ENCODE peak calls at places on chromosomes 13 and 19, in seven cellular contexts. Y, S, X, U, T, V and M are unnamed samples.

GRCh38 chr13:87356314-87356713 is 314.9 kb upstream of the SLITRK5 start:
- DNase-seq in Y (no peak), S (no peak), X (no peak), U (no peak), T (no peak), V (no peak), M (no peak)

GRCh38 chr19:4686700-4687099 is 16.6 kb upstream of the MYDGF start:
- DNase-seq in Y (no peak), S (no peak), X (no peak), U (no peak), T (no peak), V (no peak), M (no peak)

GRCh38 chr13:80054806-80055205 is 286.1 kb downstream of the SPRY2 start:
- DNase-seq in Y (no peak), S (no peak), X (no peak), U (no peak), T (no peak), V (no peak), M (no peak)

GRCh38 chr13:106049171-106049570 is 486.3 kb downstream of the EFNB2 start:
- DNase-seq in Y (no peak), S (no peak), X (no peak), U (no peak), T (no peak), V (no peak), M (no peak)

GRCh38 chr13:41960700-41961697 is at the start of gene VWA8:
- DNase-seq in Y (peak; percentile 61), S (peak; percentile 75), X (peak; percentile 87), U (peak; percentile 82), T (peak; percentile 60), V (no peak), M (peak; percentile 82)

GRCh38 chr19:53868091-53868891 is 608 bp downstream of the MYADM start:
- DNase-seq in Y (no peak), S (peak; percentile 76), X (peak; percentile 69), U (no peak), T (peak; percentile 40), V (no peak), M (peak; percentile 66)

GRCh38 chr19:58181902-58182576 is 822 bp upstream of the ZNF274 start:
- DNase-seq in Y (no peak), S (peak; percentile 72), X (peak; percentile 42), U (no peak), T (peak; percentile 30), V (no peak), M (peak; percentile 27)

GRCh38 chr19:49421039-49421877 is 2.0 kb downstream of the PTH2 start:
- DNase-seq in Y (peak; percentile 79), S (no peak), X (peak; percentile 42), U (peak; percentile 61), T (peak; percentile 50), V (no peak), M (peak; percentile 63)

GRCh38 chr19:46691104-46691503 is 25.8 kb downstream of the PRKD2 start:
- DNase-seq in Y (no peak), S (no peak), X (no peak), U (no peak), T (no peak), V (no peak), M (no peak)

GRCh38 chr13:98318263-98318878 is 141.3 kb upstream of the RNF113B start:
- DNase-seq in Y (no peak), S (no peak), X (no peak), U (no peak), T (no peak), V (no peak), M (no peak)

GRCh38 chr13:46864941-46865340 is 31.9 kb downstream of the HTR2A start:
- DNase-seq in Y (no peak), S (no peak), X (no peak), U (no peak), T (peak; percentile 2), V (no peak), M (no peak)

GRCh38 chr13:38582133-38582532 is 104.7 kb upstream of the FREM2 start:
- DNase-seq in Y (no peak), S (no peak), X (no peak), U (no peak), T (peak; percentile 24), V (no peak), M (no peak)

GRCh38 chr13:79679334-79679733 is 198.4 kb downstream of the NDFIP2 start:
- DNase-seq in Y (peak; percentile 21), S (peak; percentile 57), X (peak; percentile 79), U (no peak), T (peak; percentile 83), V (no peak), M (no peak)

GRCh38 chr13:40589285-40590109 is 76.9 kb downstream of the FOXO1 start:
- DNase-seq in Y (no peak), S (no peak), X (peak; percentile 48), U (peak; percentile 25), T (peak; percentile 94), V (peak; percentile 88), M (peak; percentile 70)

GRCh38 chr13:104809483-104809882 is 1726.0 kb downstream of the EFNB2 start:
- DNase-seq in Y (no peak), S (no peak), X (no peak), U (no peak), T (no peak), V (no peak), M (no peak)

GRCh38 chr13:44093607-44094583 is 214.2 kb downstream of the LACC1 start:
- DNase-seq in Y (no peak), S (no peak), X (no peak), U (no peak), T (peak; percentile 5), V (no peak), M (no peak)

GRCh38 chr13:108120332-108120731 is 95.0 kb downstream of the LIG4 start:
- DNase-seq in Y (no peak), S (no peak), X (no peak), U (no peak), T (no peak), V (no peak), M (no peak)

GRCh38 chr13:80830431-80830830 is 489.5 kb upstream of the SPRY2 start:
- DNase-seq in Y (no peak), S (no peak), X (no peak), U (no peak), T (no peak), V (no peak), M (no peak)

GRCh38 chr13:74306496-74306895 is 172.3 kb upstream of the KLF12 start:
- DNase-seq in Y (no peak), S (no peak), X (no peak), U (no peak), T (peak; percentile 17), V (no peak), M (no peak)

GRCh38 chr13:100545684-100546061 is 42.9 kb downstream of the GGACT start:
- DNase-seq in Y (no peak), S (no peak), X (no peak), U (no peak), T (no peak), V (no peak), M (peak; percentile 14)

GRCh38 chr13:100546713-100547405 is 41.7 kb downstream of the GGACT start:
- DNase-seq in Y (no peak), S (no peak), X (no peak), U (no peak), T (no peak), V (no peak), M (no peak)

GRCh38 chr13:100543872-100544602 is 44.6 kb downstream of the GGACT start:
- DNase-seq in Y (no peak), S (no peak), X (no peak), U (no peak), T (peak; percentile 93), V (no peak), M (peak; percentile 86)

GRCh38 chr13:100542546-100543156 is 45.9 kb downstream of the GGACT start:
- DNase-seq in Y (no peak), S (no peak), X (no peak), U (no peak), T (peak; percentile 52), V (peak; percentile 43), M (peak; percentile 16)

DNA sequence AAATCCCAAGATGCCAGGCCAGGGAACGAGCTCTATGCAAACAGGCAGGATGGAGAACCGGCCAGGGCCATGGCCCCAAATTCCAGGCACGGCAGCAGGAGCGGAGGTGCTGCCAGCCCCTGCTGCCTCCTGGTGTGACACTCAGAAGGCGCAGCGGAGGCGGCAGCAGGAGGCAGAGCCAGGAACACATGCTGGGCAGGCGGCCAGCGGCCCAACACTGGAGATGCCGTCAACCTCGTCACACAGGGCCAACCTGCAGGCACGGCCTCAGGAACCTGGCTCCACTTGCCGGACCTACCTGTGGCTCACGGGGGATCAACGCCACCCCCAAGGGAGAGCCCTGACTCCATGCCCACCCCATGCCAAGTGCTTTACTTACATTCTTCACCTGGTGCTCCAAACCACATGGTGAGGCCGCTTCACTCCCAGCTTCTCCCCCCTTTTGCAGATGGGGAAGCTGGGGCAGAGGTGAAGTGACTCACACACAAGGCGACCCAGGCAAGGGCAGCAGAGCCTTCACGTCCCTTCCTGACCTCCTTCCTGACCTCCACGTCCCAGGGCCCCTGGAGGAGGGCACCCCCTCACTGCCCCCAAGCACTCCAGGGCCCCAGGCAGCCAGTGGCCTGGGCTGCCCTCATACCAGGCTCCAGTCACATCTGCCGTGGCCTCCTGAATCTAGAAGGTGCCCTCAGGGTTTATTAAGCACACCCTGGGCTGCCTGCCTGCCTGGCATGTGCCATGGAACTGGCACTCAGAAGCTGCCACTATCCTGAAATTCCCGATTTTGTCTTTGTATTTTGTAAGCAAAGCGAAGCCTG is 43.5 kb downstream of the GGACT start:
- DNase-seq in Y (no peak), S (peak; percentile 81), X (no peak), U (no peak), T (peak; percentile 66), V (no peak), M (peak; percentile 91)
- TF ChIP-seq POLR2AphosphoS5 in Y (no peak), S (no peak), X (no peak), U (no peak), T (no peak), V (no peak), M (no peak)

GRCh38 chr19:13334801-13335481 is 171.3 kb downstream of the CACNA1A start:
- DNase-seq in Y (no peak), S (no peak), X (no peak), U (no peak), T (no peak), V (no peak), M (no peak)
- TF ChIP-seq POLR2A in Y (no peak), S (no peak), X (no peak), U (no peak), T (no peak), V (no peak), M (no peak)

GRCh38 chr19:43526884-43527859 is at the start of gene ETHE1:
- DNase-seq in Y (no peak), S (peak; percentile 73), X (peak; percentile 92), U (peak; percentile 82), T (peak; percentile 72), V (no peak), M (peak; percentile 91)
- TF ChIP-seq POLR2AphosphoS5 in Y (peak; percentile 31), S (peak; percentile 39), X (peak; percentile 96), U (peak; percentile 64), T (peak; percentile 86), V (peak; percentile 74), M (peak; percentile 83)

DNA sequence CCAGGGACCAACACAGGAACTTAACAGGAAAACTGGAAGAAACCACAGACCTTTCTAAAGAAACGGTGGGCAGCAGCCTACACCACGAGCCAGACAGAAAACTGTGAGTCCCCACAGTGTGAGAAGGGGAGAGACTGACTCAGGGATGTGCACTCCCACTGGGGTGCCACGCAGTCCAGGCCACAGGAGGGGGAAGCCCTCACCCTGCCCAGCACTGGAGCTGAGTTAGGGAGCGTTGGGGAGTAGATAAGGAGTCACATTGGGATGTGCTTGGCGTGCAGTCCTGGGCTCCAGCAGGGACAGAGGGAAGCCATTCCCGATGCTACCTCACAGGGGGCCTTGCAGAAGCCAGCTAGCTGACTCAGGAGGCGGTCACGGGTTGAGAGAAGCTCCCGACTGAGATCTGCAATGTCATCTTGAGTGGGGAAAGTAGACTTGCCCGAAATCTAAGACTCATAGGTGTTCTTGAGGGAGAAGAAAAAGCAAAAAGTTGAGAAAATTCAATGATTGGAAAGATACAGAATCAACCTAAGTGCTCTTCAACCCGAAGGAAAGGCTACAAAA is 17.3 kb downstream of the SIGLEC8 start:
- DNase-seq in Y (no peak), S (no peak), X (no peak), U (no peak), T (no peak), V (no peak), M (peak; percentile 64)
- TF ChIP-seq POLR2A in Y (no peak), S (no peak), X (no peak), U (no peak), T (no peak), V (no peak), M (no peak)